ENCODE peak calls at places on chromosomes 4 and X, in eight cellular contexts. One of them, this sample, is unnamed.

GRCh38 chr4:167282171-167282864 is 48.0 kb upstream of the SPOCK3 start:
- DNase-seq in CD8-positive, alpha-beta T cell: no peak
- DNase-seq in PC-9: no peak
- DNase-seq in A549: peak
- DNase-seq in pancreas: no peak
- DNase-seq in left ventricle myocardium inferior: no peak
- DNase-seq in vagina: no peak
- DNase-seq in brain microvascular endothelial cell: no peak
- DNase-seq in this sample: peak

GRCh38 chr4:29653221-29653620 is 1066.9 kb upstream of the PCDH7 start:
- DNase-seq in vagina: no peak
- DNase-seq in PC-9: no peak
- DNase-seq in brain microvascular endothelial cell: no peak
- DNase-seq in pancreas: no peak
- DNase-seq in A549: no peak
- DNase-seq in CD8-positive, alpha-beta T cell: no peak
- DNase-seq in left ventricle myocardium inferior: no peak
- DNase-seq in this sample: no peak

GRCh38 chr4:119197772-119198212 is 14.7 kb upstream of the USP53 start:
- DNase-seq in PC-9: no peak
- DNase-seq in A549: no peak
- DNase-seq in left ventricle myocardium inferior: no peak
- DNase-seq in vagina: no peak
- DNase-seq in brain microvascular endothelial cell: no peak
- DNase-seq in pancreas: no peak
- DNase-seq in CD8-positive, alpha-beta T cell: no peak
- DNase-seq in this sample: no peak

GRCh38 chr4:95580226-95580625 is 31.5 kb upstream of the UNC5C start:
- DNase-seq in vagina: no peak
- DNase-seq in PC-9: no peak
- DNase-seq in A549: no peak
- DNase-seq in CD8-positive, alpha-beta T cell: no peak
- DNase-seq in pancreas: no peak
- DNase-seq in brain microvascular endothelial cell: no peak
- DNase-seq in left ventricle myocardium inferior: no peak
- DNase-seq in this sample: no peak

GRCh38 chr4:76002176-76002575 is 5.1 kb downstream of the CXCL9 start:
- DNase-seq in vagina: no peak
- DNase-seq in PC-9: no peak
- DNase-seq in brain microvascular endothelial cell: no peak
- DNase-seq in pancreas: no peak
- DNase-seq in A549: peak
- DNase-seq in left ventricle myocardium inferior: no peak
- DNase-seq in CD8-positive, alpha-beta T cell: no peak
- DNase-seq in this sample: no peak

GRCh38 chr4:47814896-47815295 is 23.0 kb downstream of the CORIN start:
- DNase-seq in A549: no peak
- DNase-seq in left ventricle myocardium inferior: no peak
- DNase-seq in vagina: no peak
- DNase-seq in CD8-positive, alpha-beta T cell: no peak
- DNase-seq in PC-9: no peak
- DNase-seq in pancreas: no peak
- DNase-seq in brain microvascular endothelial cell: peak
- DNase-seq in this sample: no peak

GRCh38 chr4:150591904-150592303 is 10.0 kb downstream of the MAB21L2 start:
- DNase-seq in CD8-positive, alpha-beta T cell: no peak
- DNase-seq in A549: no peak
- DNase-seq in brain microvascular endothelial cell: no peak
- DNase-seq in pancreas: no peak
- DNase-seq in PC-9: no peak
- DNase-seq in vagina: no peak
- DNase-seq in left ventricle myocardium inferior: no peak
- DNase-seq in this sample: no peak

GRCh38 chr4:39044947-39045734 is 12.9 kb upstream of the TMEM156 start:
- DNase-seq in brain microvascular endothelial cell: no peak
- DNase-seq in PC-9: no peak
- DNase-seq in vagina: no peak
- DNase-seq in CD8-positive, alpha-beta T cell: peak
- DNase-seq in left ventricle myocardium inferior: peak
- DNase-seq in pancreas: peak
- DNase-seq in A549: peak
- DNase-seq in this sample: peak

GRCh38 chr4:90960433-90960832 is 833.2 kb downstream of the CCSER1 start:
- DNase-seq in A549: no peak
- DNase-seq in left ventricle myocardium inferior: no peak
- DNase-seq in brain microvascular endothelial cell: no peak
- DNase-seq in vagina: no peak
- DNase-seq in CD8-positive, alpha-beta T cell: no peak
- DNase-seq in PC-9: no peak
- DNase-seq in pancreas: no peak
- DNase-seq in this sample: no peak

GRCh38 chrX:32597777-32598176 is 613.6 kb downstream of the DMD start:
- DNase-seq in vagina: no peak
- DNase-seq in brain microvascular endothelial cell: no peak
- DNase-seq in left ventricle myocardium inferior: no peak
- DNase-seq in A549: no peak
- DNase-seq in PC-9: no peak
- DNase-seq in CD8-positive, alpha-beta T cell: no peak
- DNase-seq in pancreas: no peak
- DNase-seq in this sample: no peak

GRCh38 chr4:73434311-73434710 is 1.7 kb upstream of the AFP start:
- DNase-seq in A549: peak
- DNase-seq in PC-9: no peak
- DNase-seq in CD8-positive, alpha-beta T cell: no peak
- DNase-seq in vagina: no peak
- DNase-seq in left ventricle myocardium inferior: no peak
- DNase-seq in pancreas: no peak
- DNase-seq in brain microvascular endothelial cell: no peak
- DNase-seq in this sample: peak

DNA sequence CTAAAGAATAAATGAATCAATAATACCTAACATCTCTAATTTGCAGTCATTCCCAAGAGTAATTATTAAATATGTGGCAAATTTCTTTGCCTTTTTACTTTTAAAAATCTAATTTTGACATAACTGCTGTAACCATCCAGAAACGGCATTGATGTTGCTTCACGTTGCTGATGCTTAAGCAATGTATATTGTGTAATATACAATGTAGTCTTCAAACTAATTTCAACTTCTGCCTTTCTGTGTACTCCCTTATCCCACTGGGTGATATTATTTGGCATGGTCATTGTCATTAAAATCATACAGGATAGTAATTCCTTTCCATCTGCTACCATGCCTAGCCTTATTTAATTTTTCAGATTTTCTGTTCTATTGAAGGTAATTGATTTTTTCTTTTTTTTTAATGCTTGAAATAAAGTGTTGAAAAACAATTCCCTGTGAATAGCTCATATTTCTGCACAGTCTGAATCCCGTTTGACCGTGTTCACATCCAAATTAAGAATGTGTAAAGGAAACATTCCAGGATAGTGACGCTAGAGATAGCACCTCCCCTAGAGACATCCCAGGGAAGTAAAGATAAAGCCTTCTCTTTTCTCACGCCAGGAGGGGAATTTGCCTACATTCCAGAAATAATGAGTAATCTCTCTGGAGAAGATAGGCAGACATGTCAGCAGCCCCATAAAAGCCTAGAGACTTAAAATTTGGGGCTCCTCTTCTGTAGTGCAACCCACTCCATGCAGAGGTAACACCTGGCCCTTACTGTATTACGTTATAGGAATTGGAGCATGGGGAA is 8.6 kb downstream of the FAM200B start:
- DNase-seq in CD8-positive, alpha-beta T cell: no peak
- DNase-seq in left ventricle myocardium inferior: no peak
- DNase-seq in vagina: no peak
- DNase-seq in brain microvascular endothelial cell: peak
- DNase-seq in PC-9: peak
- DNase-seq in pancreas: no peak
- DNase-seq in A549: peak
- DNase-seq in this sample: peak
- H3K27ac ChIP-seq in CD8-positive, alpha-beta T cell: no peak
- H3K27ac ChIP-seq in left ventricle myocardium inferior: peak
- H3K27ac ChIP-seq in vagina: no peak
- H3K27ac ChIP-seq in brain microvascular endothelial cell: peak
- H3K27ac ChIP-seq in PC-9: peak
- H3K27ac ChIP-seq in pancreas: peak
- H3K27ac ChIP-seq in A549: peak
- H3K27ac ChIP-seq in this sample: no peak

GRCh38 chr4:146650034-146650433 is 11.3 kb downstream of the POU4F2 start:
- DNase-seq in A549: no peak
- DNase-seq in pancreas: no peak
- DNase-seq in PC-9: no peak
- DNase-seq in vagina: no peak
- DNase-seq in brain microvascular endothelial cell: no peak
- DNase-seq in CD8-positive, alpha-beta T cell: no peak
- DNase-seq in left ventricle myocardium inferior: no peak
- DNase-seq in this sample: no peak

GRCh38 chr4:146654648-146654975 is 15.9 kb downstream of the POU4F2 start:
- DNase-seq in brain microvascular endothelial cell: no peak
- DNase-seq in vagina: no peak
- DNase-seq in PC-9: no peak
- DNase-seq in A549: no peak
- DNase-seq in pancreas: no peak
- DNase-seq in CD8-positive, alpha-beta T cell: no peak
- DNase-seq in left ventricle myocardium inferior: no peak
- DNase-seq in this sample: no peak

GRCh38 chr4:146649232-146649631 is 10.5 kb downstream of the POU4F2 start:
- DNase-seq in pancreas: no peak
- DNase-seq in A549: no peak
- DNase-seq in vagina: no peak
- DNase-seq in left ventricle myocardium inferior: no peak
- DNase-seq in PC-9: no peak
- DNase-seq in CD8-positive, alpha-beta T cell: no peak
- DNase-seq in brain microvascular endothelial cell: no peak
- DNase-seq in this sample: no peak

DNA sequence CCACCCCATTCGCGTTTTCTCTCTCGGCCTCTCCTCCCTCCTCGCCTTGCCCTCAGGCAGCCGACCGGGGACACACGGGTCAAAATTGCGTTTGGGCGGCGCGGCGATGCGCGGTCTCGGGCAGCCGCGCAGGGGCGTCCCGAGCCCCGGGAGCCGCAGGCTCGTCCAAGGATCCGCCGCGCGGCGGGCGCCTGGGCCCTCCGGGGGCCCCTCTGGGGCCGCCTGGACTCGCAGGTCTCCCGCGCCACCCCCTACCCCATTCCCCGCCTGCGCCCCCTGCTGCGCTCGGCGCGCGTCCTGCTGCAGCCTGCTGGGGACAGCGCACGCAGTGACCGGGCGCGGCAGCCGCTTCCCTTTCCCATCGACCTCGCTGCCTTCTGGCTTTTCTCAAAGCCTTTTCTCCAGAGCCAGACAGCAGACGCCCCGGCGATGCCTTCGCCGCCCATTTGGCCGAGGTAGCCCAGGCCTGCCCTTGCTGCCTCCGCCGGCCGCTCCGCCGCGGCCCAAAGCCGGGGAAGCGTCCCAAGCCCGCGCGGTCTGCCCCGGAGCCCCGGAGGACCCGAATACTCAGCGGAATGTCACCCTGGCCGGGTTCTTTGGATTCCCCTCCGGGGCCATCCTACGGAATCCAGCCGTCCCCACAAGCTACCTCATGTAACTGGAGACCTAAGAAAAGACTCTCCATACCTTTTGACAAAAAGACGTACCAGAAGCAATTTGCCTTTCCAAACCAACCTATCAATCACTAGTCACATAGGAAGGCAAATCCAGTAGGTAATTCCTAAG is 16.5 kb downstream of the POU4F2 start:
- DNase-seq in PC-9: no peak
- DNase-seq in pancreas: peak
- DNase-seq in CD8-positive, alpha-beta T cell: no peak
- DNase-seq in left ventricle myocardium inferior: no peak
- DNase-seq in vagina: no peak
- DNase-seq in brain microvascular endothelial cell: no peak
- DNase-seq in A549: no peak
- DNase-seq in this sample: no peak
- TF ChIP-seq CTCF in PC-9: no peak
- TF ChIP-seq CTCF in pancreas: no peak
- TF ChIP-seq CTCF in CD8-positive, alpha-beta T cell: no peak
- TF ChIP-seq CTCF in left ventricle myocardium inferior: peak
- TF ChIP-seq CTCF in vagina: no peak
- TF ChIP-seq CTCF in brain microvascular endothelial cell: no peak
- TF ChIP-seq CTCF in A549: no peak
- TF ChIP-seq CTCF in this sample: no peak

GRCh38 chr4:148161601-148162000 is 280.6 kb downstream of the NR3C2 start:
- DNase-seq in brain microvascular endothelial cell: no peak
- DNase-seq in left ventricle myocardium inferior: no peak
- DNase-seq in pancreas: no peak
- DNase-seq in vagina: no peak
- DNase-seq in A549: no peak
- DNase-seq in PC-9: no peak
- DNase-seq in CD8-positive, alpha-beta T cell: no peak
- DNase-seq in this sample: no peak

GRCh38 chr4:148163011-148163410 is 279.2 kb downstream of the NR3C2 start:
- DNase-seq in pancreas: no peak
- DNase-seq in CD8-positive, alpha-beta T cell: no peak
- DNase-seq in vagina: no peak
- DNase-seq in brain microvascular endothelial cell: no peak
- DNase-seq in A549: no peak
- DNase-seq in left ventricle myocardium inferior: no peak
- DNase-seq in PC-9: no peak
- DNase-seq in this sample: peak

GRCh38 chr4:148164529-148164928 is 277.7 kb downstream of the NR3C2 start:
- DNase-seq in A549: no peak
- DNase-seq in left ventricle myocardium inferior: no peak
- DNase-seq in pancreas: no peak
- DNase-seq in CD8-positive, alpha-beta T cell: no peak
- DNase-seq in brain microvascular endothelial cell: no peak
- DNase-seq in PC-9: no peak
- DNase-seq in vagina: no peak
- DNase-seq in this sample: no peak

GRCh38 chr4:148162554-148162953 is 279.7 kb downstream of the NR3C2 start:
- DNase-seq in vagina: no peak
- DNase-seq in brain microvascular endothelial cell: no peak
- DNase-seq in left ventricle myocardium inferior: no peak
- DNase-seq in A549: no peak
- DNase-seq in PC-9: no peak
- DNase-seq in CD8-positive, alpha-beta T cell: no peak
- DNase-seq in pancreas: no peak
- DNase-seq in this sample: no peak

DNA sequence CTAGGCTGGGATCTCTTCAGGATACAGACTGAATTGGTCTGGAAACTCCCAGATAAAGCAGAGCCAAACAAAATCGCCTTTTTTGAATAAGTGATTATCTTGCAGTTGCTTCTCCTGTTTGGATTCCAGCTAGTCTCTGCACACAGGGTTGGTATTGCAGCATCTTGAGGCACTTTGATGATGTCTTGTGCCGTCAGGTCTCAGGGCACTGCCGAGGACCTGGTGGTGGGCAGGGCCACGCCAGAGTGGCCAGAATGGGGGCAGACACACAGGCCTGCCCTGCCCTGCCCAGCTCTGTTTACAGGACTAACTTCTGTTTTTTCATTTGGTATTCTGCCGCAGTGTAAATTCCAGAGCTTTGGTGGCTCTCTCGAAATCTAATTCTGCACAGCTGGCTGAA is 276.1 kb downstream of the NR3C2 start:
- DNase-seq in brain microvascular endothelial cell: no peak
- DNase-seq in vagina: no peak
- DNase-seq in left ventricle myocardium inferior: no peak
- DNase-seq in PC-9: no peak
- DNase-seq in A549: no peak
- DNase-seq in CD8-positive, alpha-beta T cell: no peak
- DNase-seq in pancreas: no peak
- DNase-seq in this sample: no peak
- H3K27ac ChIP-seq in brain microvascular endothelial cell: no peak
- H3K27ac ChIP-seq in vagina: peak
- H3K27ac ChIP-seq in left ventricle myocardium inferior: peak
- H3K27ac ChIP-seq in PC-9: no peak
- H3K27ac ChIP-seq in A549: no peak
- H3K27ac ChIP-seq in CD8-positive, alpha-beta T cell: no peak
- H3K27ac ChIP-seq in pancreas: no peak
- H3K27ac ChIP-seq in this sample: no peak

GRCh38 chr4:184097240-184097619 is 120.4 kb downstream of the ENPP6 start:
- DNase-seq in left ventricle myocardium inferior: peak
- DNase-seq in CD8-positive, alpha-beta T cell: no peak
- DNase-seq in pancreas: no peak
- DNase-seq in vagina: no peak
- DNase-seq in A549: no peak
- DNase-seq in brain microvascular endothelial cell: no peak
- DNase-seq in PC-9: no peak
- DNase-seq in this sample: no peak
- TF ChIP-seq CTCF in left ventricle myocardium inferior: peak
- TF ChIP-seq CTCF in CD8-positive, alpha-beta T cell: no peak
- TF ChIP-seq CTCF in pancreas: no peak
- TF ChIP-seq CTCF in vagina: no peak
- TF ChIP-seq CTCF in A549: no peak
- TF ChIP-seq CTCF in brain microvascular endothelial cell: peak
- TF ChIP-seq CTCF in PC-9: no peak
- TF ChIP-seq CTCF in this sample: no peak